ENCODE peak calls at places on chromosomes 5 and 9, in four cellular contexts. A is pancreas; T is GM23248; O is CD8-positive, alpha-beta memory T cell. Y is an unnamed sample.

GRCh38 chr5:5373351-5374033 is 49.0 kb upstream of the ICE1 start:
- DNase-seq in A (no peak), T (peak; percentile 15), O (no peak), Y (no peak)

GRCh38 chr5:89457411-89458329 is 574.7 kb upstream of the MEF2C start:
- DNase-seq in A (no peak), O (no peak), T (peak; percentile 91), Y (no peak)

GRCh38 chr9:131270171-131271015 is 5.9 kb downstream of the FAM78A start:
- DNase-seq in O (peak; percentile 70), A (no peak), T (no peak), Y (peak; percentile 75)

GRCh38 chr5:158513490-158514301 is 586.0 kb downstream of the EBF1 start:
- DNase-seq in T (peak; percentile 61), A (no peak), O (no peak), Y (no peak)

GRCh38 chr5:111004291-111004690 is 67.2 kb upstream of the TSLP start:
- DNase-seq in O (no peak), T (no peak), A (no peak), Y (no peak)

GRCh38 chr9:18124760-18125159 is 349.2 kb upstream of the ADAMTSL1 start:
- DNase-seq in T (peak; percentile 22), O (no peak), A (no peak), Y (no peak)

GRCh38 chr9:37324691-37325490 is 97.6 kb upstream of the GRHPR start:
- DNase-seq in T (no peak), O (no peak), A (no peak), Y (no peak)

GRCh38 chr9:84557751-84558150 is 111.8 kb upstream of the NTRK2 start:
- DNase-seq in O (no peak), T (no peak), A (no peak), Y (no peak)

GRCh38 chr5:130168211-130168610 is 263.9 kb downstream of the CHSY3 start:
- DNase-seq in T (peak; percentile 2), A (no peak), O (no peak), Y (no peak)

GRCh38 chr9:16899611-16900010 is 29.1 kb upstream of the BNC2 start:
- DNase-seq in A (no peak), O (no peak), T (no peak), Y (no peak)

GRCh38 chr5:141431286-141431685 is 979 bp downstream of the PCDHGA12 start:
- DNase-seq in T (peak; percentile 27), O (no peak), A (peak; percentile 40), Y (no peak)
- H3K9me3 ChIP-seq in T (no peaks in the 10 kb centered on the region), O (peaks cover 9% of the 10 kb centered on the region), A (no peaks in the 10 kb centered on the region), Y (peaks cover 4% of the 10 kb centered on the region)

GRCh38 chr9:133051281-133051900 is 10.4 kb upstream of the CEL start:
- DNase-seq in T (no peak), O (no peak), A (peak; percentile 74), Y (no peak)
- H3K36me3 ChIP-seq in T (peaks cover 5% of the 10 kb centered on the region), O (peaks cover 13% of the 10 kb centered on the region), A (peaks cover 17% of the 10 kb centered on the region), Y (peaks cover 83% of the 10 kb centered on the region)

GRCh38 chr5:28580616-28581015 is 1542.2 kb upstream of the CDH9 start:
- DNase-seq in O (no peak), A (no peak), T (no peak), Y (no peak)
- H3K9me3 ChIP-seq in O (no peaks in the 10 kb centered on the region), A (no peaks in the 10 kb centered on the region), T (peaks cover 2% of the 10 kb centered on the region), Y (no peaks in the 10 kb centered on the region)

GRCh38 chr9:34555002-34555348 is 32.2 kb upstream of the ENHO start:
- DNase-seq in O (no peak), A (peak; percentile 68), T (no peak), Y (no peak)

GRCh38 chr9:34553511-34554021 is 30.8 kb upstream of the ENHO start:
- DNase-seq in O (no peak), A (peak; percentile 45), T (no peak), Y (no peak)

GRCh38 chr9:34555435-34556230 is 32.8 kb upstream of the ENHO start:
- DNase-seq in T (no peak), O (no peak), A (peak; percentile 30), Y (no peak)

GRCh38 chr9:34552986-34553385 is 30.2 kb upstream of the ENHO start:
- DNase-seq in A (no peak), O (no peak), T (no peak), Y (no peak)

GRCh38 chr9:34554211-34555001 is 31.6 kb upstream of the ENHO start:
- DNase-seq in A (peak; percentile 20), O (no peak), T (peak; percentile 14), Y (no peak)
- H3K36me3 ChIP-seq in A (no peaks in the 10 kb centered on the region), O (no peaks in the 10 kb centered on the region), T (no peaks in the 10 kb centered on the region), Y (no peaks in the 10 kb centered on the region)

DNA sequence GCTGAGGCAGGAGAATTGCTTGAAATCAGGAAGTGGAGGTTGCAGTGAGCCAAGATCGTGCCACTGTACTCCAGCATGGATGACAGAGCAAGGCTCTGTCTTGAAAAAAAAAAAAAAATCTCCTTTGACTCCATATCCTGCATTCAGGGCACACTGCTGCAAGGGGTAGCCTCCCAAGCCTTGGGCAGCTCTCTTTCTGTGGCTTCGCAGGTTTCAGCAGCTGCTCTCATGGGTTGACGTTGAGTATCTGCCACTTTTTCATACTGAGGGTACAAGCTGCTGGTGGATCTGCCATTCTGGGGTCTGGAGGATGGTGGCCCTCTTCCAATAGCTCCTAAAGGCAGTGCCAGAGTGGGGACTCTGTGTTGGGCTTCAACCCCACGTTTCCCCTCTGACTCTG is 2198.1 kb upstream of the WWC1 start:
- DNase-seq in A (no peak), T (no peak), O (no peak), Y (no peak)
- H3K9me3 ChIP-seq in A (no peaks in the 10 kb centered on the region), T (no peaks in the 10 kb centered on the region), O (no peaks in the 10 kb centered on the region), Y (no peaks in the 10 kb centered on the region)

DNA sequence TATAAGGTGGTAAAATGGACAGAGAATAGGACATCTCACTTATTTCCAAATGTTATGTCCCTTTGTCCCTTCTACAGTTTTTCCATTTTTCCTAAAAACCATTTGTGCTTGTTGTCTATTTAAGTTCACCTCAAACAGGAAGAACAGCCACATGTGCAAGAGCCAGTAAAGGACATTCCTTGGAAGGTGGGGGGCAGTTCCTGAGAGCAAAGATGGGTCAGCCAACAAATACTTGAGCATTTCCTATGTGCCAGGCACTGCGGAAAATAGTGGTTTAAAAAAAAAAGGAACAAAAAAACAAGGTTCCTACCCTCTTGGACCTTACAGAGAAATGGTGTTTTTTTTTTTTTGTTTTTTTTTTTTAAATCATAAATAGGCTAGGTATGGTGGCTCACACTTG is 26.8 kb downstream of the ANP32B start:
- DNase-seq in A (no peak), O (no peak), T (no peak), Y (peak; percentile 36)
- H3K36me3 ChIP-seq in A (peaks cover 56% of the 10 kb centered on the region), O (peaks cover 64% of the 10 kb centered on the region), T (peaks cover 88% of the 10 kb centered on the region), Y (no peaks in the 10 kb centered on the region)

GRCh38 chr5:151405334-151405872 is 42.0 kb upstream of the SLC36A1 start:
- DNase-seq in A (no peak), O (no peak), T (no peak), Y (no peak)
- H3K9me3 ChIP-seq in A (no peaks in the 10 kb centered on the region), O (no peaks in the 10 kb centered on the region), T (no peaks in the 10 kb centered on the region), Y (no peaks in the 10 kb centered on the region)

DNA sequence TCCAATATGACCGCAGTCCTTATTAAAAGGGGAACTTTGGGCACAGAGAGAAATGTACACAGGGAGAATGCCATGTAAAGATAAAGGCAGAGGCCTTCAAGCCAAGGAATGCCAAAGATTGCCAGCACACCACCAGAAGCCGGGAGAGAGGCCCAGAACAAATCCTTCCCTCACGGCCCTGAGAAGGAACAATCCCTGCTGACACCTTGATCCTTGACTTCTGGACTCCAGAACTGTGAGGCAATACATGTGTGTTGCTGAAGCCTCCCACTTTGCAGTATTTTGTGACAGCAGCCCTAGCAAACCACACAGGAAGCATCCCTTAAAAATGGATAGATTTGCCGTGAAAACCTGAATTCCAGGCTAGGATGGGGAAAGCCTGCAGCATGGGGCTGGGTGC is 80.0 kb downstream of the MAMDC2 start:
- DNase-seq in T (no peak), O (no peak), A (no peak), Y (no peak)
- H3K36me3 ChIP-seq in T (no peaks in the 10 kb centered on the region), O (no peaks in the 10 kb centered on the region), A (no peaks in the 10 kb centered on the region), Y (no peaks in the 10 kb centered on the region)

Y was measured in adrenal gland.